ENCODE peak calls at places on chromosome 12, in nine cellular contexts. X, S, O, L, U, K, C, G and E are unnamed samples.
A peak's percentile ranks its signal among the peaks of the same experiment; 100 is the strongest.

GRCh38 chr12:121626853-121627623 is 708 bp downstream of the ORAI1 start:
- DNase-seq in L (peak; percentile 78), C (peak; percentile 23), X (peak; percentile 82), O (peak; percentile 23), S (peak; percentile 47), G (peak; percentile 50), K (peak; percentile 35), U (peak; percentile 56), E (peak; percentile 97)

GRCh38 chr12:64720884-64721283 is 38.3 kb downstream of the GNS start:
- DNase-seq in O (no peak), S (no peak), K (no peak), U (no peak), G (no peak), X (no peak), C (no peak), L (no peak), E (no peak)

GRCh38 chr12:49698619-49699545 is 8.3 kb downstream of the FMNL3 start:
- DNase-seq in O (no peak), U (peak; percentile 46), G (peak; percentile 43), S (no peak), X (peak; percentile 62), K (no peak), C (no peak), L (peak; percentile 77), E (peak; percentile 71)

GRCh38 chr12:94855853-94856252 is 147.6 kb downstream of the NDUFA12 start:
- DNase-seq in O (no peak), C (no peak), X (no peak), K (no peak), S (no peak), G (no peak), L (no peak), U (no peak), E (no peak)

GRCh38 chr12:105275997-105276760 is 40.2 kb upstream of the APPL2 start:
- DNase-seq in L (no peak), C (no peak), X (no peak), G (no peak), U (no peak), O (no peak), S (no peak), K (no peak), E (no peak)

GRCh38 chr12:76462668-76463224 is 96.8 kb downstream of the OSBPL8 start:
- DNase-seq in X (peak; percentile 42), C (no peak), K (no peak), S (no peak), G (no peak), U (no peak), O (no peak), L (peak; percentile 75), E (no peak)

GRCh38 chr12:5193569-5193968 is 149.9 kb downstream of the KCNA5 start:
- DNase-seq in O (no peak), K (no peak), L (no peak), U (no peak), G (no peak), C (no peak), X (no peak), S (no peak), E (no peak)

GRCh38 chr12:62009445-62009844 is 250.8 kb upstream of the USP15 start:
- DNase-seq in O (no peak), L (no peak), X (no peak), U (no peak), G (no peak), K (no peak), S (no peak), C (no peak), E (no peak)

GRCh38 chr12:77734489-77734888 is 96.2 kb upstream of the NAV3 start:
- DNase-seq in U (no peak), L (peak; percentile 40), C (no peak), X (no peak), G (peak; percentile 47), O (peak; percentile 17), K (no peak), S (no peak), E (no peak)

GRCh38 chr12:125081427-125081826 is 16.2 kb downstream of the AACS start:
- DNase-seq in G (no peak), O (peak; percentile 99), X (no peak), K (no peak), L (no peak), C (no peak), U (no peak), S (no peak), E (no peak)

GRCh38 chr12:38159591-38160317 is 156.8 kb upstream of the ALG10B start:
- DNase-seq in U (no peak), O (no peak), G (no peak), S (no peak), C (no peak), X (no peak), L (no peak), K (no peak), E (no peak)

GRCh38 chr12:57623385-57623784 is 9.6 kb downstream of the B4GALNT1 start:
- DNase-seq in G (no peak), S (no peak), O (no peak), U (no peak), C (no peak), K (no peak), L (no peak), X (no peak), E (peak; percentile 62)

GRCh38 chr12:124764870-124765570 is 98.6 kb downstream of the SCARB1 start:
- DNase-seq in X (no peak), C (no peak), K (no peak), L (peak; percentile 97), G (peak; percentile 78), S (no peak), U (no peak), O (no peak), E (peak; percentile 82)